ENCODE peak calls at places on chromosomes 1 and 21, in nine cellular contexts. One of them, this sample, is unnamed.

GRCh38 chr21:33839167-33839716 is 76.4 kb downstream of the ATP5PO start:
- DNase-seq in chondrocyte: peak
- DNase-seq in HEK293T: no peak
- DNase-seq in GM12865: no peak
- DNase-seq in GM18507: no peak
- DNase-seq in substantia nigra: no peak
- DNase-seq in neural crest cell: no peak
- DNase-seq in stimulated activated CD4-positive, alpha-beta T cell treated with anti-CD3 and anti-CD28 coated beads, TNF-alpha, amount 100 ng/mL, for 1 hour: no peak
- DNase-seq in ureter: no peak
- DNase-seq in this sample: no peak

GRCh38 chr1:177959793-177960515 is 9.9 kb downstream of the SEC16B start:
- DNase-seq in ureter: no peak
- DNase-seq in HEK293T: peak
- DNase-seq in GM12865: no peak
- DNase-seq in substantia nigra: no peak
- DNase-seq in stimulated activated CD4-positive, alpha-beta T cell treated with anti-CD3 and anti-CD28 coated beads, TNF-alpha, amount 100 ng/mL, for 1 hour: no peak
- DNase-seq in GM18507: no peak
- DNase-seq in neural crest cell: no peak
- DNase-seq in chondrocyte: no peak
- DNase-seq in this sample: peak

GRCh38 chr1:12453400-12454343 is 164.3 kb downstream of the DHRS3 start:
- DNase-seq in stimulated activated CD4-positive, alpha-beta T cell treated with anti-CD3 and anti-CD28 coated beads, TNF-alpha, amount 100 ng/mL, for 1 hour: no peak
- DNase-seq in HEK293T: no peak
- DNase-seq in substantia nigra: no peak
- DNase-seq in GM12865: no peak
- DNase-seq in ureter: no peak
- DNase-seq in neural crest cell: no peak
- DNase-seq in chondrocyte: no peak
- DNase-seq in GM18507: no peak
- DNase-seq in this sample: no peak

GRCh38 chr1:223258751-223259177 is 105.2 kb downstream of the SUSD4 start:
- DNase-seq in neural crest cell: no peak
- DNase-seq in chondrocyte: no peak
- DNase-seq in GM18507: no peak
- DNase-seq in stimulated activated CD4-positive, alpha-beta T cell treated with anti-CD3 and anti-CD28 coated beads, TNF-alpha, amount 100 ng/mL, for 1 hour: no peak
- DNase-seq in HEK293T: no peak
- DNase-seq in GM12865: no peak
- DNase-seq in ureter: no peak
- DNase-seq in substantia nigra: no peak
- DNase-seq in this sample: no peak

GRCh38 chr1:1216770-1217620 is 3.0 kb upstream of the TNFRSF4 start:
- DNase-seq in GM12865: no peak
- DNase-seq in GM18507: no peak
- DNase-seq in HEK293T: no peak
- DNase-seq in neural crest cell: no peak
- DNase-seq in chondrocyte: no peak
- DNase-seq in ureter: no peak
- DNase-seq in substantia nigra: no peak
- DNase-seq in stimulated activated CD4-positive, alpha-beta T cell treated with anti-CD3 and anti-CD28 coated beads, TNF-alpha, amount 100 ng/mL, for 1 hour: no peak
- DNase-seq in this sample: no peak

GRCh38 chr1:38898653-38899230 is 17.4 kb upstream of the GJA9 start:
- DNase-seq in ureter: no peak
- DNase-seq in GM18507: no peak
- DNase-seq in chondrocyte: no peak
- DNase-seq in GM12865: no peak
- DNase-seq in substantia nigra: no peak
- DNase-seq in HEK293T: no peak
- DNase-seq in neural crest cell: no peak
- DNase-seq in stimulated activated CD4-positive, alpha-beta T cell treated with anti-CD3 and anti-CD28 coated beads, TNF-alpha, amount 100 ng/mL, for 1 hour: no peak
- DNase-seq in this sample: no peak

GRCh38 chr1:20891091-20891490 is 104.0 kb upstream of the HP1BP3 start:
- DNase-seq in neural crest cell: no peak
- DNase-seq in ureter: no peak
- DNase-seq in HEK293T: no peak
- DNase-seq in GM12865: no peak
- DNase-seq in chondrocyte: no peak
- DNase-seq in stimulated activated CD4-positive, alpha-beta T cell treated with anti-CD3 and anti-CD28 coated beads, TNF-alpha, amount 100 ng/mL, for 1 hour: no peak
- DNase-seq in GM18507: no peak
- DNase-seq in substantia nigra: no peak
- DNase-seq in this sample: no peak

GRCh38 chr1:27527857-27528700 is 38.1 kb upstream of the WASF2 start:
- DNase-seq in stimulated activated CD4-positive, alpha-beta T cell treated with anti-CD3 and anti-CD28 coated beads, TNF-alpha, amount 100 ng/mL, for 1 hour: peak
- DNase-seq in GM12865: peak
- DNase-seq in HEK293T: no peak
- DNase-seq in ureter: no peak
- DNase-seq in GM18507: peak
- DNase-seq in neural crest cell: peak
- DNase-seq in substantia nigra: peak
- DNase-seq in chondrocyte: no peak
- DNase-seq in this sample: peak

GRCh38 chr1:40232444-40232843 is 15.3 kb upstream of the TMCO2 start:
- DNase-seq in GM12865: peak
- DNase-seq in neural crest cell: no peak
- DNase-seq in chondrocyte: no peak
- DNase-seq in GM18507: peak
- DNase-seq in HEK293T: no peak
- DNase-seq in stimulated activated CD4-positive, alpha-beta T cell treated with anti-CD3 and anti-CD28 coated beads, TNF-alpha, amount 100 ng/mL, for 1 hour: no peak
- DNase-seq in substantia nigra: no peak
- DNase-seq in ureter: no peak
- DNase-seq in this sample: no peak

GRCh38 chr1:201376464-201377374 is 761 bp downstream of the TNNT2 start:
- DNase-seq in neural crest cell: peak
- DNase-seq in HEK293T: peak
- DNase-seq in stimulated activated CD4-positive, alpha-beta T cell treated with anti-CD3 and anti-CD28 coated beads, TNF-alpha, amount 100 ng/mL, for 1 hour: no peak
- DNase-seq in ureter: no peak
- DNase-seq in chondrocyte: no peak
- DNase-seq in GM12865: peak
- DNase-seq in GM18507: no peak
- DNase-seq in substantia nigra: no peak
- DNase-seq in this sample: no peak

GRCh38 chr1:155127105-155127671 is 488 bp upstream of the EFNA1 start:
- DNase-seq in substantia nigra: peak
- DNase-seq in GM12865: no peak
- DNase-seq in HEK293T: peak
- DNase-seq in chondrocyte: no peak
- DNase-seq in ureter: peak
- DNase-seq in stimulated activated CD4-positive, alpha-beta T cell treated with anti-CD3 and anti-CD28 coated beads, TNF-alpha, amount 100 ng/mL, for 1 hour: no peak
- DNase-seq in GM18507: no peak
- DNase-seq in neural crest cell: peak
- DNase-seq in this sample: peak

GRCh38 chr1:233597489-233597901 is 16.4 kb upstream of the KCNK1 start:
- DNase-seq in stimulated activated CD4-positive, alpha-beta T cell treated with anti-CD3 and anti-CD28 coated beads, TNF-alpha, amount 100 ng/mL, for 1 hour: no peak
- DNase-seq in substantia nigra: no peak
- DNase-seq in chondrocyte: no peak
- DNase-seq in GM18507: no peak
- DNase-seq in neural crest cell: no peak
- DNase-seq in HEK293T: no peak
- DNase-seq in GM12865: peak
- DNase-seq in ureter: no peak
- DNase-seq in this sample: no peak

This sample was measured in putamen.